ENCODE peak calls at places on chromosomes 12 and 14, in four cellular contexts. E is heart left ventricle, C is mammary epithelial cell, I is breast epithelium. V is an unnamed sample.

GRCh38 chr14:83300454-83301064 is 1766.9 kb upstream of the SEL1L start:
- DNase-seq in E (no peak), I (no peak), C (peak), V (no peak)

GRCh38 chr14:72559227-72559626 is 334.7 kb downstream of the DPF3 start:
- DNase-seq in I (no peak), C (peak), E (no peak), V (peak)

GRCh38 chr12:12714276-12715001 is 2.7 kb upstream of the CDKN1B start:
- DNase-seq in E (no peak), C (no peak), I (no peak), V (no peak)

GRCh38 chr12:14621821-14622220 is 54.1 kb upstream of the PLBD1 start:
- DNase-seq in I (no peak), C (no peak), E (no peak), V (no peak)

GRCh38 chr14:59118171-59118570 is 70.3 kb upstream of the DAAM1 start:
- DNase-seq in I (no peak), E (no peak), C (no peak), V (no peak)

GRCh38 chr12:31008241-31008711 is 65.4 kb upstream of the DDX11 start:
- DNase-seq in I (no peak), C (no peak), E (no peak), V (no peak)

GRCh38 chr14:21915814-21916213 is 242.2 kb upstream of the OR4E1 start:
- DNase-seq in E (no peak), I (no peak), C (peak), V (peak)

GRCh38 chr14:63875311-63875710 is 22.5 kb downstream of the SYNE2 start:
- DNase-seq in E (peak), C (peak), I (no peak), V (peak)

GRCh38 chr12:80702889-80703605 is 4.4 kb upstream of the MYF6 start:
- DNase-seq in C (peak), E (no peak), I (no peak), V (peak)

GRCh38 chr12:108525681-108526080 is 10.6 kb downstream of the FICD start:
- DNase-seq in E (no peak), C (peak), I (no peak), V (peak)

GRCh38 chr14:68548194-68549056 is 244.4 kb downstream of the ZFP36L1 start:
- DNase-seq in C (peak), I (peak), E (peak), V (peak)

GRCh38 chr12:18955594-18955993 is 173.9 kb upstream of the PLEKHA5 start:
- DNase-seq in I (no peak), E (no peak), C (peak), V (no peak)

GRCh38 chr14:70955543-70956480 is 48.6 kb downstream of the PCNX1 start:
- DNase-seq in C (no peak), I (no peak), E (no peak), V (no peak)

GRCh38 chr12:53683983-53684382 is 8.1 kb upstream of the ATP5MC2 start:
- DNase-seq in C (no peak), E (no peak), I (no peak), V (no peak)

GRCh38 chr14:21589317-21589716 is 9.4 kb upstream of the OR10G3 start:
- DNase-seq in C (peak), E (no peak), I (no peak), V (no peak)

GRCh38 chr14:68594737-68595380 is 198.0 kb downstream of the ZFP36L1 start:
- DNase-seq in E (no peak), I (no peak), C (no peak), V (no peak)

GRCh38 chr12:66905201-66905600 is 226.3 kb upstream of the GRIP1 start:
- DNase-seq in C (peak), I (no peak), E (no peak), V (peak)

GRCh38 chr14:92161521-92161920 is 39.8 kb downstream of the CPSF2 start:
- DNase-seq in C (no peak), I (no peak), E (no peak), V (no peak)

GRCh38 chr14:61472025-61472672 is 150.8 kb downstream of the PRKCH start:
- DNase-seq in E (peak), C (peak), I (no peak), V (peak)

GRCh38 chr12:51421266-51421884 is 3.3 kb upstream of the SLC4A8 start:
- DNase-seq in C (peak), E (peak), I (no peak), V (no peak)

GRCh38 chr14:88660056-88660455 is 97.2 kb downstream of the ZC3H14 start:
- DNase-seq in I (no peak), C (no peak), E (no peak), V (no peak)

GRCh38 chr14:33851366-33851765 is 99.5 kb downstream of the EGLN3 start:
- DNase-seq in I (no peak), E (no peak), C (no peak), V (no peak)

GRCh38 chr14:54651649-54652048 is 84.7 kb downstream of the SAMD4A start:
- DNase-seq in E (no peak), I (no peak), C (peak), V (no peak)

GRCh38 chr12:104358353-104359003 is 54.9 kb downstream of the EID3 start:
- DNase-seq in C (peak), E (peak), I (no peak), V (no peak)

GRCh38 chr14:68094158-68094557 is 274.6 kb downstream of the RAD51B start:
- DNase-seq in I (no peak), C (peak), E (no peak), V (no peak)

GRCh38 chr12:96233941-96234461 is 39.8 kb downstream of the ELK3 start:
- DNase-seq in E (peak), C (peak), I (peak), V (no peak)

GRCh38 chr12:79618848-79619404 is 71.8 kb downstream of the PAWR start:
- DNase-seq in I (no peak), C (peak), E (no peak), V (peak)

GRCh38 chr12:130787041-130787440 is 52.0 kb downstream of the STX2 start:
- DNase-seq in I (no peak), E (no peak), C (no peak), V (no peak)

GRCh38 chr14:100826371-100827139 is 637 bp downstream of the MEG3 start:
- DNase-seq in C (no peak), I (no peak), E (no peak), V (no peak)

GRCh38 chr12:54251667-54252284 is 28.1 kb downstream of the CBX5 start:
- DNase-seq in E (no peak), C (no peak), I (no peak), V (no peak)

GRCh38 chr14:73223049-73223448 is 14.3 kb upstream of the PAPLN start:
- DNase-seq in C (no peak), I (no peak), E (no peak), V (no peak)

GRCh38 chr14:25003537-25003936 is 46.4 kb downstream of the STXBP6 start:
- DNase-seq in I (no peak), C (peak), E (peak), V (peak)

GRCh38 chr12:49827351-49828099 is 688 bp downstream of the NCKAP5L start:
- DNase-seq in I (no peak), C (peak), E (peak), V (no peak)
- H3K27ac ChIP-seq in I (peak), C (peak), E (peak), V (peak)

GRCh38 chr12:42585175-42585845 is 4.2 kb downstream of the PRICKLE1 start:
- DNase-seq in I (no peak), E (no peak), C (peak), V (no peak)
- H3K27ac ChIP-seq in I (peak), E (no peak), C (no peak), V (no peak)

GRCh38 chr12:120774169-120774916 is 48.7 kb downstream of the ACADS start:
- DNase-seq in C (no peak), E (no peak), I (no peak), V (no peak)
- H3K27ac ChIP-seq in C (no peak), E (peak), I (no peak), V (no peak)

GRCh38 chr14:76811561-76811960 is 1.1 kb downstream of the ANGEL1 start:
- DNase-seq in C (peak), I (no peak), E (no peak), V (no peak)
- H3K27ac ChIP-seq in C (peak), I (peak), E (peak), V (no peak)

GRCh38 chr12:110371408-110372055 is 32.0 kb downstream of the ANAPC7 start:
- DNase-seq in E (no peak), C (peak), I (no peak), V (no peak)
- H3K27ac ChIP-seq in E (no peak), C (peak), I (peak), V (peak)

GRCh38 chr14:77682158-77682553 is 25.7 kb downstream of the ALKBH1 start:
- DNase-seq in E (no peak), I (no peak), C (peak), V (no peak)
- H3K27ac ChIP-seq in E (peak), I (no peak), C (no peak), V (peak)

GRCh38 chr14:50210074-50210473 is 21.3 kb downstream of the SOS2 start:
- DNase-seq in I (no peak), C (no peak), E (no peak), V (no peak)
- H3K27ac ChIP-seq in I (no peak), C (no peak), E (no peak), V (no peak)

GRCh38 chr12:58413794-58414193 is 472.4 kb downstream of the ATP23 start:
- DNase-seq in C (peak), I (no peak), E (no peak), V (peak)

GRCh38 chr12:58414398-58414871 is 473.1 kb downstream of the ATP23 start:
- DNase-seq in C (peak), I (no peak), E (no peak), V (peak)

GRCh38 chr12:58416211-58416610 is 474.8 kb downstream of the ATP23 start:
- DNase-seq in C (peak), E (no peak), I (no peak), V (no peak)

GRCh38 chr12:58412466-58412865 is 471.1 kb downstream of the ATP23 start:
- DNase-seq in E (no peak), I (no peak), C (no peak), V (no peak)

GRCh38 chr12:58415716-58416115 is 474.3 kb downstream of the ATP23 start:
- DNase-seq in I (no peak), C (no peak), E (no peak), V (no peak)
- H3K27ac ChIP-seq in I (no peak), C (no peak), E (no peak), V (peak)

GRCh38 chr14:69643430-69644200 is 32.2 kb downstream of the SUSD6 start:
- DNase-seq in I (peak), E (peak), C (peak), V (peak)

GRCh38 chr14:69650948-69651369 is 39.6 kb downstream of the SUSD6 start:
- DNase-seq in C (peak), E (no peak), I (peak), V (peak)

GRCh38 chr14:69648480-69649414 is 37.4 kb downstream of the SUSD6 start:
- DNase-seq in I (no peak), C (no peak), E (no peak), V (no peak)

GRCh38 chr14:69644814-69645213 is 33.4 kb downstream of the SUSD6 start:
- DNase-seq in E (no peak), C (no peak), I (no peak), V (no peak)

DNA sequence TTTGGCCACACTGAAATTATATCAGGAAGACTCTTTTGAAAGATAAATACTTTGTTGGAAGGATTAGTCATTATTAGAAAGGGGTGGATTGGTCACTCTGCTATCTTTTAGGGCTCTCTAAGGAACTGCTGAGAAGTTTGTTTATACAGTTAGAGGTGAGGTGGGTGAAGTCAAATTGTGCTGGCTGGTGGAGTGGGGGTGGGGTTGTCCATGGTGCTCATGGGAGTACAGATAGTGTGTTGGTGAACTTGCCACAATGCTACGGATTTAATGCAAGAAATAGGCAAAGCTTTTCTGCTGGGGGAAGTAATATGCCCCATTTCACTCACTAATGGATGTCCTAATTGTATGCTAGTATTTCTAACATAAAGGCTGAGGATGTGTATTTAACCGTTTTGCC is 35.8 kb downstream of the SUSD6 start:
- DNase-seq in I (no peak), C (no peak), E (no peak), V (no peak)
- H3K27ac ChIP-seq in I (peak), C (no peak), E (no peak), V (no peak)